ENCODE peak calls at places on chromosomes 3 and 15, in seven cellular contexts. Q is chondrocyte, X is cardiac muscle cell, V is T follicular helper cell, W is smooth muscle cell of the brain vasculature, K is NCI-H1930, B is non-pigmented ciliary epithelial cell. E is an unnamed sample.
A peak's percentile ranks its signal among the peaks of the same experiment; 100 is the strongest.

GRCh38 chr3:23422511-23422851 is 219.4 kb downstream of the UBE2E2 start:
- DNase-seq in Q (no peak), X (no peak), V (no peak), W (no peak), K (no peak), B (no peak), E (no peak)

GRCh38 chr3:13655074-13655913 is 106.4 kb downstream of the FBLN2 start:
- DNase-seq in Q (no peak), X (peak; percentile 64), V (no peak), W (no peak), K (peak; percentile 33), B (no peak), E (no peak)

GRCh38 chr3:131540143-131540542 is 37.4 kb upstream of the MRPL3 start:
- DNase-seq in Q (no peak), X (no peak), V (no peak), W (no peak), K (no peak), B (no peak), E (no peak)

GRCh38 chr3:143977326-143978262 is 6.0 kb downstream of the DIPK2A start:
- DNase-seq in Q (no peak), X (peak; percentile 63), V (no peak), W (no peak), K (no peak), B (no peak), E (no peak)

GRCh38 chr15:25335279-25335678 is 103.5 kb downstream of the UBE3A start:
- DNase-seq in Q (no peak), X (no peak), V (no peak), W (no peak), K (no peak), B (no peak), E (no peak)

GRCh38 chr3:152376351-152377183 is 107.8 kb downstream of the MBNL1 start:
- DNase-seq in Q (no peak), X (peak; percentile 56), V (no peak), W (no peak), K (no peak), B (no peak), E (no peak)

GRCh38 chr3:58724376-58724775 is 57.8 kb upstream of the FAM3D start:
- DNase-seq in Q (no peak), X (no peak), V (no peak), W (no peak), K (no peak), B (no peak), E (no peak)

GRCh38 chr3:41304603-41305002 is 105.3 kb downstream of the CTNNB1 start:
- DNase-seq in Q (no peak), X (peak; percentile 59), V (no peak), W (no peak), K (no peak), B (no peak), E (no peak)

GRCh38 chr3:128167646-128167972 is 14.3 kb downstream of the EEFSEC start:
- DNase-seq in Q (no peak), X (no peak), V (no peak), W (no peak), K (no peak), B (no peak), E (no peak)

GRCh38 chr15:33126559-33127290 is 67.8 kb downstream of the FMN1 start:
- DNase-seq in Q (no peak), X (peak; percentile 96), V (peak; percentile 29), W (peak; percentile 93), K (no peak), B (peak; percentile 82), E (peak; percentile 84)

GRCh38 chr3:112550859-112551258 is 10.9 kb downstream of the ATG3 start:
- DNase-seq in Q (no peak), X (no peak), V (no peak), W (no peak), K (no peak), B (no peak), E (no peak)

GRCh38 chr15:89002281-89002761 is 85.9 kb upstream of the ABHD2 start:
- DNase-seq in Q (no peak), X (peak; percentile 87), V (no peak), W (peak; percentile 15), K (no peak), B (no peak), E (no peak)

E was measured in stimulated activated naive CD4-positive, alpha-beta T cell.